ENCODE peak calls at places on chromosomes 11 and 22, in eight cellular contexts. H, Y, C, L, N, P, T and G are unnamed samples.

GRCh38 chr11:34631737-34632104 is 10.8 kb downstream of the EHF start:
- DNase-seq in T (no peak), P (no peak), N (no peak), H (no peak), Y (no peak), L (no peak), C (no peak), G (no peak)

GRCh38 chr11:117953029-117953671 is 23.9 kb upstream of the TMPRSS13 start:
- DNase-seq in P (peak), Y (no peak), H (no peak), T (no peak), L (no peak), C (no peak), N (no peak), G (no peak)

GRCh38 chr11:27697679-27698275 is 2.5 kb downstream of the BDNF start:
- DNase-seq in L (no peak), P (no peak), Y (no peak), H (no peak), N (no peak), T (no peak), C (no peak), G (no peak)

GRCh38 chr11:86955674-86956522 is 703 bp upstream of the FZD4 start:
- DNase-seq in L (no peak), N (peak), H (peak), T (peak), Y (peak), C (peak), P (peak), G (peak)

GRCh38 chr11:64869571-64870175 is 8.7 kb downstream of the EHD1 start:
- DNase-seq in P (no peak), N (no peak), L (no peak), T (no peak), Y (no peak), C (no peak), H (no peak), G (no peak)

GRCh38 chr11:7973011-7973410 is 7.8 kb upstream of the NLRP10 start:
- DNase-seq in C (no peak), P (no peak), H (no peak), T (no peak), N (no peak), L (no peak), Y (no peak), G (peak)

GRCh38 chr22:40401532-40401931 is 31.1 kb downstream of the SGSM3 start:
- DNase-seq in N (no peak), H (no peak), P (peak), Y (no peak), C (no peak), T (no peak), L (no peak), G (no peak)

GRCh38 chr11:64284962-64285884 is at the start of gene GPR137:
- DNase-seq in N (peak), C (peak), H (peak), L (peak), T (peak), P (peak), Y (peak), G (peak)

GRCh38 chr11:128502736-128503135 is 84.6 kb downstream of the ETS1 start:
- DNase-seq in L (no peak), Y (no peak), H (no peak), C (no peak), P (no peak), N (no peak), T (peak), G (peak)

GRCh38 chr11:123799438-123799837 is 6.7 kb downstream of the OR6M1 start:
- DNase-seq in C (no peak), H (no peak), Y (no peak), L (no peak), N (no peak), T (no peak), P (no peak), G (no peak)

GRCh38 chr22:34914871-34915270 is 151.1 kb upstream of the ISX start:
- DNase-seq in L (no peak), N (no peak), Y (no peak), T (no peak), H (no peak), C (no peak), P (no peak), G (no peak)

GRCh38 chr11:73585834-73586575 is 11.9 kb downstream of the FAM168A start:
- DNase-seq in H (no peak), L (no peak), T (peak), Y (no peak), C (no peak), P (no peak), N (no peak), G (peak)

GRCh38 chr11:88341852-88342251 is 4.3 kb upstream of the CTSC start:
- DNase-seq in N (no peak), Y (no peak), T (no peak), L (no peak), C (no peak), H (no peak), P (peak), G (no peak)